ENCODE peak calls at places on chromosome 7, in nine cellular contexts. One of them, this sample, is unnamed.

GRCh38 chr7:116395125-116395791 is 104.3 kb upstream of the CAV2 start:
- DNase-seq in C1 segment of cervical spinal cord: no peak
- DNase-seq in BJ: peak
- DNase-seq in GOT3: no peak
- DNase-seq in SHP77: no peak
- DNase-seq in NCI-H524: no peak
- DNase-seq in activated B cell treated with CpG ODN at 0.5 μM for 24 hours: no peak
- DNase-seq in activated CD8-positive, alpha-beta memory T cell treated with anti-CD3 and anti-CD28 coated beads, Interleukin-2, amount 50 U/mL, for 48 hours: no peak
- DNase-seq in retina: no peak
- DNase-seq in this sample: no peak

GRCh38 chr7:756928-757560 is 30.0 kb upstream of the PRKAR1B start:
- DNase-seq in C1 segment of cervical spinal cord: no peak
- DNase-seq in SHP77: no peak
- DNase-seq in GOT3: no peak
- DNase-seq in NCI-H524: no peak
- DNase-seq in BJ: no peak
- DNase-seq in activated CD8-positive, alpha-beta memory T cell treated with anti-CD3 and anti-CD28 coated beads, Interleukin-2, amount 50 U/mL, for 48 hours: no peak
- DNase-seq in activated B cell treated with CpG ODN at 0.5 μM for 24 hours: no peak
- DNase-seq in retina: no peak
- DNase-seq in this sample: no peak

GRCh38 chr7:11817111-11817710 is 14.8 kb downstream of the THSD7A start:
- DNase-seq in GOT3: no peak
- DNase-seq in C1 segment of cervical spinal cord: no peak
- DNase-seq in retina: no peak
- DNase-seq in NCI-H524: no peak
- DNase-seq in activated CD8-positive, alpha-beta memory T cell treated with anti-CD3 and anti-CD28 coated beads, Interleukin-2, amount 50 U/mL, for 48 hours: no peak
- DNase-seq in SHP77: no peak
- DNase-seq in activated B cell treated with CpG ODN at 0.5 μM for 24 hours: no peak
- DNase-seq in BJ: no peak
- DNase-seq in this sample: no peak

GRCh38 chr7:124051978-124052377 is 19.1 kb upstream of the TMEM229A start:
- DNase-seq in C1 segment of cervical spinal cord: no peak
- DNase-seq in SHP77: no peak
- DNase-seq in retina: no peak
- DNase-seq in BJ: no peak
- DNase-seq in activated CD8-positive, alpha-beta memory T cell treated with anti-CD3 and anti-CD28 coated beads, Interleukin-2, amount 50 U/mL, for 48 hours: no peak
- DNase-seq in NCI-H524: no peak
- DNase-seq in activated B cell treated with CpG ODN at 0.5 μM for 24 hours: no peak
- DNase-seq in GOT3: no peak
- DNase-seq in this sample: no peak

GRCh38 chr7:131921016-131921415 is 364.6 kb upstream of the PODXL start:
- DNase-seq in SHP77: no peak
- DNase-seq in retina: no peak
- DNase-seq in activated CD8-positive, alpha-beta memory T cell treated with anti-CD3 and anti-CD28 coated beads, Interleukin-2, amount 50 U/mL, for 48 hours: no peak
- DNase-seq in C1 segment of cervical spinal cord: no peak
- DNase-seq in BJ: no peak
- DNase-seq in GOT3: no peak
- DNase-seq in NCI-H524: no peak
- DNase-seq in activated B cell treated with CpG ODN at 0.5 μM for 24 hours: no peak
- DNase-seq in this sample: no peak

GRCh38 chr7:30470783-30471182 is 7.8 kb downstream of the NOD1 start:
- DNase-seq in BJ: peak
- DNase-seq in activated CD8-positive, alpha-beta memory T cell treated with anti-CD3 and anti-CD28 coated beads, Interleukin-2, amount 50 U/mL, for 48 hours: peak
- DNase-seq in retina: no peak
- DNase-seq in activated B cell treated with CpG ODN at 0.5 μM for 24 hours: no peak
- DNase-seq in NCI-H524: peak
- DNase-seq in C1 segment of cervical spinal cord: no peak
- DNase-seq in SHP77: no peak
- DNase-seq in GOT3: no peak
- DNase-seq in this sample: peak

GRCh38 chr7:25134360-25135010 is 9.4 kb upstream of the CYCS start:
- DNase-seq in GOT3: no peak
- DNase-seq in BJ: no peak
- DNase-seq in C1 segment of cervical spinal cord: no peak
- DNase-seq in retina: no peak
- DNase-seq in NCI-H524: no peak
- DNase-seq in SHP77: no peak
- DNase-seq in activated B cell treated with CpG ODN at 0.5 μM for 24 hours: no peak
- DNase-seq in activated CD8-positive, alpha-beta memory T cell treated with anti-CD3 and anti-CD28 coated beads, Interleukin-2, amount 50 U/mL, for 48 hours: no peak
- DNase-seq in this sample: no peak

GRCh38 chr7:52956379-52956915 is 79.0 kb upstream of the POM121L12 start:
- DNase-seq in NCI-H524: no peak
- DNase-seq in activated B cell treated with CpG ODN at 0.5 μM for 24 hours: no peak
- DNase-seq in BJ: peak
- DNase-seq in activated CD8-positive, alpha-beta memory T cell treated with anti-CD3 and anti-CD28 coated beads, Interleukin-2, amount 50 U/mL, for 48 hours: no peak
- DNase-seq in GOT3: no peak
- DNase-seq in SHP77: no peak
- DNase-seq in C1 segment of cervical spinal cord: no peak
- DNase-seq in retina: no peak
- DNase-seq in this sample: no peak

GRCh38 chr7:4134631-4135030 is 547.5 kb upstream of the FOXK1 start:
- DNase-seq in activated B cell treated with CpG ODN at 0.5 μM for 24 hours: no peak
- DNase-seq in SHP77: no peak
- DNase-seq in activated CD8-positive, alpha-beta memory T cell treated with anti-CD3 and anti-CD28 coated beads, Interleukin-2, amount 50 U/mL, for 48 hours: no peak
- DNase-seq in NCI-H524: no peak
- DNase-seq in C1 segment of cervical spinal cord: no peak
- DNase-seq in BJ: no peak
- DNase-seq in retina: no peak
- DNase-seq in GOT3: no peak
- DNase-seq in this sample: no peak

GRCh38 chr7:131480384-131481315 is 75.8 kb downstream of the PODXL start:
- DNase-seq in NCI-H524: no peak
- DNase-seq in activated B cell treated with CpG ODN at 0.5 μM for 24 hours: no peak
- DNase-seq in BJ: no peak
- DNase-seq in retina: no peak
- DNase-seq in activated CD8-positive, alpha-beta memory T cell treated with anti-CD3 and anti-CD28 coated beads, Interleukin-2, amount 50 U/mL, for 48 hours: no peak
- DNase-seq in SHP77: no peak
- DNase-seq in GOT3: no peak
- DNase-seq in C1 segment of cervical spinal cord: no peak
- DNase-seq in this sample: no peak

GRCh38 chr7:37901890-37902524 is 14.6 kb downstream of the SFRP4 start:
- DNase-seq in retina: no peak
- DNase-seq in C1 segment of cervical spinal cord: no peak
- DNase-seq in GOT3: no peak
- DNase-seq in activated B cell treated with CpG ODN at 0.5 μM for 24 hours: no peak
- DNase-seq in BJ: no peak
- DNase-seq in NCI-H524: no peak
- DNase-seq in activated CD8-positive, alpha-beta memory T cell treated with anti-CD3 and anti-CD28 coated beads, Interleukin-2, amount 50 U/mL, for 48 hours: no peak
- DNase-seq in SHP77: peak
- DNase-seq in this sample: no peak

GRCh38 chr7:133828906-133829305 is 298.2 kb upstream of the LRGUK start:
- DNase-seq in GOT3: no peak
- DNase-seq in activated B cell treated with CpG ODN at 0.5 μM for 24 hours: no peak
- DNase-seq in NCI-H524: no peak
- DNase-seq in BJ: no peak
- DNase-seq in retina: no peak
- DNase-seq in C1 segment of cervical spinal cord: no peak
- DNase-seq in activated CD8-positive, alpha-beta memory T cell treated with anti-CD3 and anti-CD28 coated beads, Interleukin-2, amount 50 U/mL, for 48 hours: no peak
- DNase-seq in SHP77: no peak
- DNase-seq in this sample: no peak

GRCh38 chr7:33946094-33946699 is 40.9 kb downstream of the BMPER start:
- DNase-seq in SHP77: no peak
- DNase-seq in GOT3: no peak
- DNase-seq in activated CD8-positive, alpha-beta memory T cell treated with anti-CD3 and anti-CD28 coated beads, Interleukin-2, amount 50 U/mL, for 48 hours: no peak
- DNase-seq in activated B cell treated with CpG ODN at 0.5 μM for 24 hours: no peak
- DNase-seq in retina: no peak
- DNase-seq in BJ: no peak
- DNase-seq in C1 segment of cervical spinal cord: no peak
- DNase-seq in NCI-H524: no peak
- DNase-seq in this sample: no peak